ENCODE peak calls at places on chromosomes 12 and 14, in six cellular contexts. O is nephron progenitor cell, H is fibroblast of pulmonary artery, D is colonic mucosa, Z is brain microvascular endothelial cell, U is body of pancreas. R is an unnamed sample.

GRCh38 chr14:28157289-28157869 is 609.2 kb upstream of the FOXG1 start:
- DNase-seq in O (no peak), H (no peak), D (no peak), Z (no peak), U (no peak), R (no peak)

GRCh38 chr14:57732886-57733285 is 133.0 kb downstream of the SLC35F4 start:
- DNase-seq in O (no peak), H (peak), D (peak), Z (peak), U (no peak), R (peak)

GRCh38 chr12:81161680-81162079 is 83.8 kb downstream of the ACSS3 start:
- DNase-seq in O (no peak), H (no peak), D (no peak), Z (no peak), U (no peak), R (no peak)

GRCh38 chr12:117966511-117966910 is 2.3 kb downstream of the KSR2 start:
- DNase-seq in O (no peak), H (no peak), D (no peak), Z (no peak), U (no peak), R (no peak)

GRCh38 chr14:99559286-99559990 is 44.6 kb downstream of the CCDC85C start:
- DNase-seq in O (no peak), H (no peak), D (no peak), Z (no peak), U (no peak), R (peak)

GRCh38 chr12:122537021-122537420 is 10.0 kb downstream of the KNTC1 start:
- DNase-seq in O (no peak), H (no peak), D (no peak), Z (no peak), U (no peak), R (no peak)

GRCh38 chr12:93698307-93699092 is 21.3 kb downstream of the CRADD start:
- DNase-seq in O (no peak), H (peak), D (no peak), Z (no peak), U (no peak), R (peak)

GRCh38 chr14:64612021-64612380 is 62.2 kb downstream of the PPP1R36 start:
- DNase-seq in O (no peak), H (peak), D (no peak), Z (peak), U (no peak), R (peak)

GRCh38 chr12:7060353-7060954 is at the start of gene C1S:
- DNase-seq in O (peak), H (peak), D (peak), Z (peak), U (peak), R (peak)

GRCh38 chr14:52067873-52068740 is 752 bp downstream of the NID2 start:
- DNase-seq in O (peak), H (peak), D (peak), Z (no peak), U (peak), R (no peak)

GRCh38 chr12:81520064-81520945 is 238.8 kb downstream of the PPFIA2 start:
- DNase-seq in O (no peak), H (no peak), D (no peak), Z (no peak), U (no peak), R (no peak)

GRCh38 chr12:58285551-58285950 is 344.2 kb downstream of the ATP23 start:
- DNase-seq in O (peak), H (no peak), D (no peak), Z (no peak), U (no peak), R (no peak)

GRCh38 chr14:77249286-77249685 is 21.7 kb downstream of the NGB start:
- DNase-seq in O (no peak), H (no peak), D (no peak), Z (no peak), U (no peak), R (no peak)

GRCh38 chr14:103931422-103931821 is 3.2 kb downstream of the TDRD9 start:
- DNase-seq in O (no peak), H (no peak), D (no peak), Z (no peak), U (no peak), R (no peak)

GRCh38 chr12:121089031-121089812 is 43.5 kb upstream of the P2RX7 start:
- DNase-seq in O (no peak), H (no peak), D (no peak), Z (no peak), U (no peak), R (no peak)
- TF ChIP-seq CTCF in O (no peak), H (no peak), D (no peak), Z (no peak), U (peak), R (no peak)

GRCh38 chr12:132710422-132711168 is at the start of gene PGAM5:
- DNase-seq in O (peak), H (peak), D (peak), Z (peak), U (peak), R (peak)
- TF ChIP-seq CTCF in O (no peak), H (no peak), D (no peak), Z (no peak), U (peak), R (no peak)

DNA sequence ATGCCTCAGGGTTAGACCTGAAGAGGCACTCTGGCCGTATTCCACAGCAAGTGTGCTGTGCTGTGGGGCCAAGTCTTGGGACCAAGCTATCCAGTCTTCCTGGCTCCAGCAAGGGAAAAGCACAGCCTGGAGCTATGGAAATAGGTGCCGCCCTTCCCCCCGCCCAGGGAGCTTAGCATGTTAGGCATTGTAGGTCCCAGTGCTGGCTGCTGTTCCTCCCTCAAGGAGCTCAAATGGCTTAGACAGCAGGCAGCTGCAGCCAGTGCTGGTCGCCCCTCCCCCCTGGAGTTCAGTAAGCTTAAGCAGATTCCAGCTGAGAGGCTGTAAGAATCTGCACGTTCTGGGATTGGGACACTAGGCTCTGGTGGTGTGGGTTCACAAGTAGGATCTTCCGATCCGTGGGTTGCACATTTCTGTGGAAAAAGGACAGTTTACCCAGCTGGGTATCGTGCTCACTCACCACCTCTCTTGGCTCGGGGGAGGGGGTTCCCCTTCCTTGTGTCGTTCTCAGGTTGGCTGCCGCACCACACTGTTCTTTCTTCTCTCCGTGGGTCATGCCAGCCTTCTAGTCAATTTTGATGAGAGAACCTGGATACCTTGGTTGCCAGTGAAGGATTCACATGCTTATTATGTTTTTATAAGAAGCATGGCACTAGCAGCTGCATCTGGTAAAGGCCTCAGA is 127.3 kb downstream of the CNTN1 start:
- DNase-seq in O (peak), H (no peak), D (peak), Z (no peak), U (peak), R (no peak)
- TF ChIP-seq CTCF in O (no peak), H (no peak), D (no peak), Z (no peak), U (no peak), R (no peak)

DNA sequence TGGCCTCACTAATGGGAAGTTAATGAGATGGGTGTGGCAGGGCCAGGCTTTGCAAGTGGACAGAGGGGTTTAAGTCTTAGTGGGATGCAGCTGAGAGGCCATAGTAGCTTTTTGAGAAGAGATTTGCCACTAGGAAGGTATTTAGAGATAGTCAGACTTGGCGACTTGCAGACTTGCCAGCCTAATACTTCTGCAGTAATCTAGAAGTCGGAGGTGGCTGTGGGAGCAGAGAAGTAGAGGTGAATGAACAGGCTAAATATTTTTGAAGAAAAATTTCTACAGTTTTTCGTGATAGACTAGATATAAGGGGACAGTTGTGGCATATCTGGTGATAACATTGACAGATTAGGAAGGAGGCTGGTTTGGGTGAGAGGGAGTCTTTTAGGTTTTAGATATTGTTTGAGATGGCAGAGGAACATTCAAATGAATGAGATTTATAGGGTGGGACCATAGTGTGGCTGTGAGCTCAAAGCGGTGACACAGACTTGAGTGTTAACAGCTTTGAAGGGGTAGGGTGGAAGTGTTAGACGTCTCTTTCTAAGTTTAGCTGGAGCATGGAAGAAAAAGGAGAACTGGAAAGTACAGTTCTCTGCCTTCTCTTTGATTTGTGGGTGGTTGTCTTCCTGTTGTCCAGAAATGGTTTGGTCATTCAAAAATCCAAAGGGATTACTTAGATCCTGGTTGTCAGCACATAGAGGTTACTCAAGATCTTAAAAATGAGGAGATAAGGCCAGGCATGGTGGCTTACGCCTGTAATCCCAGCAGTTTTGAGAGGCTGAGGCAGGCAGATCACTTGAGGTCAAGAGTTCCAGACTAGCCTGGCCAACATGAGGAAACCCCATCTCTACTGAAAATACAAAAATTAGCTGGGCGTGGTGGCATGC is 44.9 kb downstream of the MAPKAPK5 start:
- DNase-seq in O (no peak), H (no peak), D (no peak), Z (no peak), U (no peak), R (no peak)
- TF ChIP-seq CTCF in O (no peak), H (no peak), D (no peak), Z (no peak), U (no peak), R (no peak)

GRCh38 chr12:124445121-124445718 is 122.2 kb downstream of the NCOR2 start:
- DNase-seq in O (peak), H (no peak), D (no peak), Z (no peak), U (no peak), R (no peak)
- TF ChIP-seq CTCF in O (no peak), H (no peak), D (no peak), Z (peak), U (no peak), R (peak)

GRCh38 chr14:74502236-74503019 is 8.9 kb downstream of the ISCA2 start:
- DNase-seq in O (peak), H (peak), D (no peak), Z (no peak), U (no peak), R (no peak)

GRCh38 chr14:74503256-74503972 is 9.8 kb downstream of the ISCA2 start:
- DNase-seq in O (no peak), H (no peak), D (no peak), Z (no peak), U (no peak), R (no peak)

GRCh38 chr14:74501691-74502090 is 8.1 kb downstream of the ISCA2 start:
- DNase-seq in O (no peak), H (no peak), D (no peak), Z (no peak), U (no peak), R (no peak)

GRCh38 chr14:74500417-74501134 is 7.0 kb downstream of the ISCA2 start:
- DNase-seq in O (no peak), H (no peak), D (no peak), Z (no peak), U (no peak), R (no peak)

GRCh38 chr14:74501135-74501614 is 7.6 kb downstream of the ISCA2 start:
- DNase-seq in O (peak), H (peak), D (peak), Z (peak), U (peak), R (peak)
- TF ChIP-seq CTCF in O (peak), H (peak), D (peak), Z (peak), U (peak), R (peak)

GRCh38 chr12:92431146-92431545 is 271.6 kb upstream of the PLEKHG7 start:
- DNase-seq in O (no peak), H (no peak), D (no peak), Z (no peak), U (no peak), R (no peak)
- TF ChIP-seq CTCF in O (no peak), H (no peak), D (no peak), Z (no peak), U (no peak), R (no peak)

R was measured in astrocyte of the spinal cord.